ENCODE peak calls at places on chromosomes 16 and 17, in ten cellular contexts. I is IMR-90, N is left ventricle myocardium inferior, K is endodermal cell, W is lung, R is AG04450, C is sigmoid colon, S is heart right ventricle, V is K562, H is brain microvascular endothelial cell. Q is an unnamed sample.

GRCh38 chr16:20325005-20325404 is 2.3 kb downstream of the GP2 start:
- DNase-seq in I (no peak), N (no peak), K (no peak), W (no peak), R (no peak), C (no peak), S (no peak), V (no peak), H (no peak), Q (no peak)

GRCh38 chr17:46135126-46135812 is 58.0 kb downstream of the KANSL1 start:
- DNase-seq in I (no peak), N (no peak), K (no peak), W (no peak), R (no peak), C (no peak), S (no peak), V (no peak), H (no peak), Q (no peak)

GRCh38 chr16:70737377-70738082 is 51.7 kb upstream of the MTSS2 start:
- DNase-seq in I (peak; percentile 99), N (peak; percentile 83), K (no peak), W (peak; percentile 52), R (peak; percentile 97), C (peak; percentile 91), S (peak; percentile 74), V (no peak), H (peak; percentile 80), Q (no peak)

GRCh38 chr16:81524382-81524781 is 79.8 kb downstream of the CMIP start:
- DNase-seq in I (no peak), N (no peak), K (no peak), W (no peak), R (no peak), C (no peak), S (no peak), V (no peak), H (no peak), Q (no peak)

GRCh38 chr17:7912927-7913524 is 3.1 kb downstream of the RNF227 start:
- DNase-seq in I (peak; percentile 80), N (no peak), K (peak; percentile 74), W (no peak), R (peak; percentile 64), C (no peak), S (peak; percentile 43), V (peak; percentile 48), H (peak; percentile 49), Q (peak; percentile 48)

GRCh38 chr16:68081796-68082567 is 3.2 kb upstream of the NFATC3 start:
- DNase-seq in I (no peak), N (no peak), K (no peak), W (no peak), R (no peak), C (no peak), S (no peak), V (no peak), H (no peak), Q (no peak)

GRCh38 chr16:84881702-84882521 is 62.1 kb downstream of the CRISPLD2 start:
- DNase-seq in I (peak; percentile 97), N (no peak), K (no peak), W (no peak), R (peak; percentile 85), C (no peak), S (peak; percentile 31), V (peak; percentile 76), H (peak; percentile 90), Q (no peak)

GRCh38 chr17:54967621-54968258 is 714 bp downstream of the COX11 start:
- DNase-seq in I (peak; percentile 27), N (no peak), K (peak; percentile 67), W (no peak), R (no peak), C (no peak), S (no peak), V (peak; percentile 61), H (peak; percentile 11), Q (peak; percentile 39)

GRCh38 chr16:72108353-72109102 is 14.9 kb downstream of the DHX38 start:
- DNase-seq in I (no peak), N (no peak), K (no peak), W (no peak), R (no peak), C (no peak), S (no peak), V (no peak), H (no peak), Q (no peak)

GRCh38 chr16:84704253-84704652 is 4.5 kb downstream of the USP10 start:
- DNase-seq in I (no peak), N (no peak), K (no peak), W (no peak), R (no peak), C (no peak), S (no peak), V (no peak), H (no peak), Q (no peak)

DNA sequence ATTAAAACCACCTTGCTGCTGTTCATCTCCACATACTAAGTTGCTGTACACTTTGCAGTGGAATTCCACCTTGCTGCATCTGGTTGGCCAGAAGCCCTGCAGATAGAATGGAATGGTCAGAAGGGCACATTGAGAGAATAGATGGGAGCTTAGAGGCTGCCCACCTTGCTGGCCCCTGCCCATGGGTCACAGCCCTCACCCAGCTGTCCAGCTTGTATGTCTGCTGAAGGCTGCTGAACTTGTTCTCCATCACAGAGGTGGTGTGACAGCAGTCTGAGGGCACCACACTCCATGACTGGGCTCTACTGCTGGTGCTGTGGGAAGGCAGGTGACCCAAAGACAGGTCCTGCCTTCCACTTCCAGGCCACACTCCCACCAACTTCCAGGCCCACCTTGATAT is 1755.4 kb downstream of the TP53TG3F start:
- DNase-seq in I (no peak), N (no peak), K (no peak), W (no peak), R (no peak), C (no peak), S (no peak), V (no peak), H (no peak), Q (no peak)
- H3K4me3 ChIP-seq in I (no peak overlapping the region), N (no peak overlapping the region), K (no peak overlapping the region), W (no peak overlapping the region), R (no peak overlapping the region), C (no peak overlapping the region), S (no peak overlapping the region), V (no peak overlapping the region), H (no peak overlapping the region), Q (no peak overlapping the region)

GRCh38 chr16:27085182-27085581 is 18.5 kb downstream of the C16orf82 start:
- DNase-seq in I (no peak), N (no peak), K (peak; percentile 72), W (no peak), R (no peak), C (peak; percentile 33), S (no peak), V (no peak), H (no peak), Q (no peak)
- TF ChIP-seq CTCF in I (no peak), N (no peak), K (peak; percentile 69), W (no peak), R (no peak), C (no peak), S (no peak), V (no peak), H (no peak), Q (no peak)

GRCh38 chr17:77952368-77952767 is 6.1 kb upstream of the TNRC6C start:
- DNase-seq in I (no peak), N (no peak), K (peak; percentile 34), W (no peak), R (no peak), C (no peak), S (no peak), V (no peak), H (no peak), Q (no peak)
- H3K27ac ChIP-seq in I (no peak overlapping the region), N (no peak overlapping the region), K (no peak overlapping the region), W (no peak overlapping the region), R (no peak overlapping the region), C (no peak overlapping the region), S (no peak overlapping the region), V (no peak overlapping the region), H (no peak overlapping the region), Q (no peak overlapping the region)

GRCh38 chr17:64384253-64385186 is 6.1 kb downstream of the PECAM1 start:
- DNase-seq in I (no peak), N (no peak), K (no peak), W (no peak), R (no peak), C (no peak), S (no peak), V (no peak), H (no peak), Q (no peak)

GRCh38 chr17:64386412-64387144 is 4.1 kb downstream of the PECAM1 start:
- DNase-seq in I (no peak), N (no peak), K (no peak), W (no peak), R (no peak), C (no peak), S (no peak), V (no peak), H (no peak), Q (no peak)

GRCh38 chr17:64387545-64388171 is 3.0 kb downstream of the PECAM1 start:
- DNase-seq in I (no peak), N (no peak), K (peak; percentile 61), W (no peak), R (no peak), C (peak; percentile 57), S (peak; percentile 37), V (peak; percentile 33), H (no peak), Q (no peak)

GRCh38 chr17:64387145-64387473 is 3.6 kb downstream of the PECAM1 start:
- DNase-seq in I (no peak), N (no peak), K (no peak), W (no peak), R (no peak), C (no peak), S (no peak), V (no peak), H (no peak), Q (no peak)

GRCh38 chr17:64385187-64386083 is 5.2 kb downstream of the PECAM1 start:
- DNase-seq in I (peak; percentile 88), N (peak; percentile 34), K (no peak), W (peak; percentile 40), R (peak; percentile 15), C (peak; percentile 77), S (peak; percentile 67), V (peak; percentile 62), H (peak; percentile 85), Q (no peak)
- H3K4me3 ChIP-seq in I (no peak overlapping the region), N (peak overlapping the region; percentile 64), K (no peak overlapping the region), W (peak overlapping the region; percentile 29), R (no peak overlapping the region), C (no peak overlapping the region), S (peak overlapping the region; percentile 47), V (peak overlapping the region; percentile 4), H (no peak overlapping the region), Q (no peak overlapping the region)

Q was measured in WERI-Rb-1.